ENCODE peak calls at places on chromosomes 12 and 14, in nine cellular contexts. H is GM12865; Z is dorsolateral prefrontal cortex; J is uterus; G is CD8-positive, alpha-beta memory T cell; W is WERI-Rb-1; V is CD4-positive, alpha-beta memory T cell; N is neural progenitor cell; M is right lobe of liver. R is an unnamed sample.

GRCh38 chr12:13594731-13595514 is 386.5 kb downstream of the GRIN2B start:
- DNase-seq in M (no peak), V (no peak), Z (no peak), H (no peak), G (no peak), J (no peak), N (no peak), W (no peak), R (no peak)

GRCh38 chr12:52300796-52301691 is 9.7 kb upstream of the KRT81 start:
- DNase-seq in J (no peak), M (no peak), V (no peak), W (no peak), N (no peak), Z (no peak), G (no peak), H (no peak), R (no peak)

GRCh38 chr12:21642707-21643389 is 14.8 kb downstream of the LDHB start:
- DNase-seq in Z (no peak), V (no peak), N (peak), G (no peak), W (peak), M (no peak), J (no peak), H (no peak), R (no peak)

GRCh38 chr12:51538599-51538998 is 52.4 kb upstream of the SCN8A start:
- DNase-seq in N (no peak), M (no peak), H (no peak), J (no peak), G (no peak), Z (no peak), V (no peak), W (no peak), R (no peak)

GRCh38 chr12:74066476-74066875 is 471.2 kb upstream of the ATXN7L3B start:
- DNase-seq in J (no peak), M (no peak), H (no peak), Z (no peak), W (no peak), V (no peak), G (no peak), N (no peak), R (no peak)

GRCh38 chr12:128463881-128464280 is 196.9 kb downstream of the TMEM132C start:
- DNase-seq in G (no peak), J (no peak), M (no peak), V (no peak), N (no peak), W (no peak), Z (no peak), H (no peak), R (no peak)

GRCh38 chr12:105092336-105092735 is 8.1 kb upstream of the ALDH1L2 start:
- DNase-seq in V (no peak), G (no peak), M (no peak), N (peak), Z (no peak), J (no peak), W (no peak), H (no peak), R (no peak)

GRCh38 chr12:104752016-104752415 is 206.1 kb downstream of the SLC41A2 start:
- DNase-seq in V (no peak), J (no peak), W (no peak), M (peak), N (no peak), Z (no peak), H (no peak), G (no peak), R (no peak)

GRCh38 chr12:100959481-100959880 is 164.9 kb downstream of the ANO4 start:
- DNase-seq in N (no peak), W (no peak), V (no peak), M (no peak), J (no peak), H (no peak), Z (no peak), G (no peak), R (no peak)

GRCh38 chr12:65306603-65307501 is 28.4 kb downstream of the MSRB3 start:
- DNase-seq in W (peak), M (no peak), G (no peak), H (peak), N (peak), J (peak), V (no peak), Z (no peak), R (no peak)

GRCh38 chr12:47715877-47716548 is 9.3 kb downstream of the ENDOU start:
- DNase-seq in N (no peak), H (no peak), V (no peak), W (no peak), J (peak), Z (no peak), M (no peak), G (no peak), R (no peak)

GRCh38 chr12:3632256-3633240 is 120.4 kb downstream of the CRACR2A start:
- DNase-seq in V (no peak), G (no peak), N (no peak), W (peak), H (no peak), J (no peak), M (no peak), Z (no peak), R (no peak)

GRCh38 chr12:93166891-93167307 is 210.8 kb upstream of the NUDT4 start:
- DNase-seq in W (no peak), Z (no peak), H (peak), M (no peak), G (no peak), J (no peak), N (no peak), V (no peak), R (no peak)

GRCh38 chr14:71586131-71586893 is 345.9 kb upstream of the RGS6 start:
- DNase-seq in J (peak), W (no peak), N (peak), Z (peak), H (no peak), G (no peak), V (no peak), M (no peak), R (no peak)

GRCh38 chr12:7970475-7971252 is 34.7 kb upstream of the SLC2A3 start:
- DNase-seq in M (peak), H (peak), V (peak), Z (peak), W (peak), G (peak), N (peak), J (peak), R (peak)

GRCh38 chr14:34222122-34222521 is 239.9 kb downstream of the SPTSSA start:
- DNase-seq in Z (no peak), N (no peak), W (no peak), J (no peak), M (no peak), V (no peak), H (no peak), G (no peak), R (no peak)

GRCh38 chr12:13093850-13094225 is 9.6 kb downstream of the GSG1 start:
- DNase-seq in Z (no peak), G (no peak), W (no peak), H (no peak), J (no peak), M (no peak), V (no peak), N (no peak), R (no peak)

GRCh38 chr12:97223419-97223818 is 239.2 kb upstream of the RMST start:
- DNase-seq in N (no peak), J (no peak), H (peak), V (no peak), G (no peak), W (no peak), M (no peak), Z (no peak), R (no peak)

GRCh38 chr14:89598548-89599186 is 181.6 kb upstream of the FOXN3 start:
- DNase-seq in N (no peak), G (no peak), V (peak), M (no peak), J (no peak), Z (no peak), W (no peak), H (peak), R (no peak)

GRCh38 chr12:68913682-68914081 is 19.3 kb downstream of the CPM start:
- DNase-seq in M (no peak), J (no peak), V (no peak), N (no peak), W (no peak), G (no peak), H (no peak), Z (no peak), R (no peak)

GRCh38 chr14:55356913-55357312 is 54.7 kb downstream of the ATG14 start:
- DNase-seq in W (no peak), Z (no peak), J (no peak), G (no peak), M (no peak), N (no peak), V (no peak), H (no peak), R (no peak)

GRCh38 chr12:5273709-5274108 is 158.2 kb upstream of the NTF3 start:
- DNase-seq in H (no peak), G (no peak), N (peak), V (no peak), W (peak), M (no peak), J (no peak), Z (no peak), R (no peak)

GRCh38 chr12:38998887-38999482 is 93.6 kb upstream of the CPNE8 start:
- DNase-seq in M (no peak), N (peak), G (no peak), J (no peak), H (no peak), Z (no peak), V (no peak), W (no peak), R (no peak)

GRCh38 chr12:49008943-49009342 is 9.6 kb downstream of the PRKAG1 start:
- DNase-seq in J (no peak), M (no peak), G (no peak), Z (no peak), N (no peak), W (no peak), V (no peak), H (no peak), R (no peak)

GRCh38 chr12:62737201-62737600 is 197.7 kb downstream of the PPM1H start:
- DNase-seq in G (no peak), V (no peak), Z (no peak), W (no peak), J (no peak), M (no peak), N (no peak), H (no peak), R (no peak)

GRCh38 chr12:104355630-104356029 is 52.1 kb downstream of the EID3 start:
- DNase-seq in M (no peak), G (no peak), N (no peak), J (no peak), Z (no peak), W (no peak), H (no peak), V (no peak), R (no peak)

GRCh38 chr14:99792551-99793212 is 531 bp upstream of the EML1 start:
- DNase-seq in N (peak), M (no peak), W (peak), J (peak), G (no peak), Z (no peak), H (no peak), V (no peak), R (no peak)

GRCh38 chr12:15728118-15728598 is 61.0 kb downstream of the EPS8 start:
- DNase-seq in M (no peak), G (no peak), W (no peak), J (no peak), V (no peak), Z (no peak), H (no peak), N (no peak), R (no peak)

GRCh38 chr12:121857322-121858246 is 1.1 kb downstream of the HPD start:
- DNase-seq in J (no peak), W (no peak), H (no peak), Z (no peak), G (no peak), N (peak), M (peak), V (no peak), R (no peak)

DNA sequence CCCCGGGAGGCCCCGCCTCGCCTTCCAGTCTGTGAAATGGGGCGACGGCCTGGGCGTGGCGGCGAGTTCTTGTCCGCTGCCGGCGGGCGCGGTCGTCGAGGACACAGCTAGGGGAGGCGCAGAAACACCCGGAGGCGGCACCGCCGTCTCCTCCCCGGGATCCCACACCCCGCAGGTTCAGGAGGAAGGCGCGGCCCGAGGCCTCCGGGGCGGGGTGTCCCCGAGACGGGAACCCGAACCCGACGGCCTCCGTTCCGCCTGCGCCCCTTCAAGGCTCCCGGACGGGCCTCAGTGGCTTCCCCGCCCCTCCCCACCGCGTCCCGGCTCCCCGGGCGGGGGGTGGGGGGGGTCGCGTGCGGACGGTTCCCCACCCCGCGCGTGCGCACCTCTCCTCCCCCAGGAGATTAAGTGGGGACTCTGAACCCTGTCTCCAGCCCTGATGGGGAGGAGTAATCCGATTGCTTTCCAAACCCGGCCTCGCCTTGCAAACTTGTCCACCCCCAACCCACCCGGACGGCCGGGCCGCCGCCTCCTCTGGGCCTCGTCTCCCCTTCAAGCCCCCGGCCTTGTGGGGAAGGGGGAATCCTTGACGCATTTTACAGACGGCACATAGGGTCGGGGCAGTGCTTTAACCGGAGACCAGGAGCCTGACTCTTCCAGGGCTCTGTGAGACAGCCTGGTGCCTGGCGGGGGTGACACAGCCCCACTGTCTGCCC is 35.3 kb upstream of the ANKRD9 start:
- DNase-seq in H (peak), G (no peak), W (peak), M (no peak), N (peak), V (peak), J (no peak), Z (no peak), R (no peak)
- H3K4me3 ChIP-seq in H (no peak), G (no peak), W (peak), M (no peak), N (peak), V (no peak), J (no peak), Z (no peak), R (peak)

GRCh38 chr12:57897296-57897974 is 43.9 kb upstream of the ATP23 start:
- DNase-seq in N (no peak), W (peak), M (no peak), G (no peak), V (peak), H (no peak), J (no peak), Z (no peak), R (no peak)
- H3K4me3 ChIP-seq in N (peak), W (peak), M (peak), G (peak), V (peak), H (no peak), J (no peak), Z (peak), R (peak)

DNA sequence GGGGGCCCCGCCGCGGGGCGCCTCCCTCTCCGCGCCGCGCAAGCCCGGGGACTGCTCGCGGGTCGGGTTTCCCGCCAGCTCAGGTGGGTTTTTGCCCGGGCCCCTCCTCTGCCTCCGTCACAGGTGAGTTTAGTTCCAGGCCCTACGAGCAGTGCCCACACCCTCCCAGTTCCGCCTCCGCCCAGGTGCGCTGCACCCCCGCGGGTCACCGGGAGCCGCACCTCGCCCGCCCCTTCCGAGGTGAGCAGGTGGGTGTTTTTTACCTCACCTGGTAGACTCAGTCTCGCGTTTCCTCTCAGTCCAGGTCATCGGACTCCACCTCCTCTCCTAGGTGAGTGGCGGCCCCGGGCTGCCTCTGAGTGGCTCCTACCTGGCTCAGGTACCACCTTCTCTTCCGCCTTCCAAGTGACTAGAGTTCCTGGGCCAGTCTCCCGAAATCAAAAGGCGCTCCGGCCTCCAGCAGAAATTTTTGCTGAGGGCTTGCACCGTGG is at the start of gene TMEM30B:
- DNase-seq in N (no peak), V (peak), Z (no peak), M (peak), J (no peak), H (no peak), G (peak), W (no peak), R (peak)
- H3K4me3 ChIP-seq in N (peak), V (peak), Z (peak), M (peak), J (peak), H (peak), G (peak), W (no peak), R (peak)

DNA sequence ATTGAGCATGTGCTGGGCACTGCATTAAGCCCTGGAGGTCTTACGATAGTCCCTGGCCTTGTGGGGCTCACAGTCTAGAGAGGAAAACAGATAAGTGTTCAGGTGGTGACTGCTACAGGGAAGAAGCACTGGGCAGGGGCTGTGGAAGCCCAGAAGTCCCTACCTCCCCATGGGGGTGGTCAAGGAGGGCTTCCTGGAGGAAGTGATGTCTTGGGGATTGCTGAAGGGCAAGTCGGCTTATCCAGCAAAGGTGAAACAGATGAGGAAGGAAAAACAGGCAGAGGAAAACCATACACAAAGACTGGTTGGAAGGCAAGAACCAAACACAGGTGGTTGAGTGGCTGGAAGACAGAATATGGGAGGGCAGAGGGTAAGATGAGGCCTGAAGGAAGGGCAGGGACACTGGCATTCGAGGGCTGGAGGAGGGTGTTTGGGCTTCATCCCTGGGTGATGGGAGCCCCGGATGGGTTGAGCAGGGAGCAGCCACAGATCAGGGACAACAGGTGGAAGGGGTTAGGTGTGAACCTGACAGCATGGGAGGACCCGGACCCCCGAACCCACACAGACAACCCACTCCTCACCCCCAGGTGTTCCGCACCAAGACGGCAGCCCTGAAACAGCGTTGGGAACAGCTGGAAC is 2.8 kb downstream of the CFAP73 start:
- DNase-seq in M (no peak), Z (no peak), W (no peak), H (no peak), N (no peak), V (no peak), G (no peak), J (no peak), R (no peak)
- H3K4me3 ChIP-seq in M (no peak), Z (peak), W (peak), H (peak), N (peak), V (peak), G (peak), J (no peak), R (peak)

R was measured in effector memory CD4-positive, alpha-beta T cell.